ENCODE peak calls at places on chromosomes 5 and 9, in ten cellular contexts. T is T follicular helper cell; M is GM04503; H is activated CD8-positive, alpha-beta memory T cell treated with anti-CD3 and anti-CD28 coated beads for 1 hour; S is left lobe of liver; O is ureter; F is NCI-H460; P is NB4; Z is lower lobe of right lung; D is astrocyte of the spinal cord. C is an unnamed sample.

GRCh38 chr9:6184749-6185645 is 30.6 kb upstream of the IL33 start:
- DNase-seq in T (no peak), M (peak), H (no peak), S (no peak), O (no peak), F (no peak), P (no peak), Z (no peak), D (no peak), C (no peak)

GRCh38 chr9:36101916-36102741 is 34.4 kb upstream of the GLIPR2 start:
- DNase-seq in T (no peak), M (peak), H (no peak), S (peak), O (no peak), F (peak), P (no peak), Z (no peak), D (peak), C (peak)

GRCh38 chr9:136824496-136825225 is 16.9 kb downstream of the RABL6 start:
- DNase-seq in T (no peak), M (no peak), H (no peak), S (no peak), O (no peak), F (no peak), P (no peak), Z (no peak), D (no peak), C (no peak)

GRCh38 chr9:109387206-109387605 is 66.3 kb upstream of the EPB41L4B start:
- DNase-seq in T (no peak), M (no peak), H (no peak), S (no peak), O (no peak), F (no peak), P (no peak), Z (no peak), D (no peak), C (no peak)

GRCh38 chr5:61724102-61724501 is 392.0 kb downstream of the ZSWIM6 start:
- DNase-seq in T (no peak), M (no peak), H (no peak), S (no peak), O (no peak), F (no peak), P (no peak), Z (no peak), D (no peak), C (no peak)

GRCh38 chr9:119365291-119366027 is 3.8 kb downstream of the BRINP1 start:
- DNase-seq in T (no peak), M (no peak), H (no peak), S (no peak), O (no peak), F (peak), P (peak), Z (no peak), D (peak), C (no peak)

GRCh38 chr5:8907168-8907868 is 638.6 kb downstream of the SEMA5A start:
- DNase-seq in T (no peak), M (peak), H (no peak), S (no peak), O (no peak), F (no peak), P (no peak), Z (no peak), D (peak), C (no peak)

GRCh38 chr9:86034863-86035734 is 64.3 kb downstream of the GOLM1 start:
- DNase-seq in T (no peak), M (no peak), H (no peak), S (no peak), O (no peak), F (peak), P (peak), Z (no peak), D (peak), C (no peak)

C was measured in right lobe of liver.